ENCODE peak calls at places on chromosomes 1 and 21, in seven cellular contexts. One of them, this sample, is unnamed.
A peak's percentile ranks its signal among the peaks of the same experiment; 100 is the strongest.

GRCh38 chr1:61241864-61242472 is 159.6 kb downstream of the NFIA start:
- DNase-seq in mesenchymal stem cell: no peak
- DNase-seq in trophoblast cell: no peak
- DNase-seq in H9: no peak
- DNase-seq in mesendoderm: no peak
- DNase-seq in H1: no peak
- DNase-seq in IMR-90: no peak
- DNase-seq in this sample: no peak

GRCh38 chr1:25651824-25652741 is 35.5 kb downstream of the MAN1C1 start:
- DNase-seq in H1: no peak
- DNase-seq in mesendoderm: no peak
- DNase-seq in trophoblast cell: no peak
- DNase-seq in IMR-90: no peak
- DNase-seq in H9: peak; percentile 17
- DNase-seq in mesenchymal stem cell: no peak
- DNase-seq in this sample: no peak

GRCh38 chr1:46393510-46393909 is 607 bp upstream of the FAAH start:
- DNase-seq in mesenchymal stem cell: no peak
- DNase-seq in mesendoderm: peak; percentile 22
- DNase-seq in H9: peak; percentile 86
- DNase-seq in trophoblast cell: no peak
- DNase-seq in IMR-90: no peak
- DNase-seq in H1: no peak
- DNase-seq in this sample: no peak

GRCh38 chr1:246139745-246140182 is 367.3 kb downstream of the SMYD3 start:
- DNase-seq in IMR-90: peak; percentile 93
- DNase-seq in trophoblast cell: peak; percentile 89
- DNase-seq in mesenchymal stem cell: peak; percentile 63
- DNase-seq in H9: no peak
- DNase-seq in H1: no peak
- DNase-seq in mesendoderm: no peak
- DNase-seq in this sample: no peak

GRCh38 chr1:10610901-10611600 is 136.3 kb downstream of the PEX14 start:
- DNase-seq in mesenchymal stem cell: no peak
- DNase-seq in H1: no peak
- DNase-seq in mesendoderm: no peak
- DNase-seq in H9: no peak
- DNase-seq in trophoblast cell: no peak
- DNase-seq in IMR-90: peak; percentile 51
- DNase-seq in this sample: no peak

GRCh38 chr21:16522512-16522911 is 792.7 kb downstream of the USP25 start:
- DNase-seq in mesendoderm: no peak
- DNase-seq in H1: no peak
- DNase-seq in mesenchymal stem cell: peak; percentile 29
- DNase-seq in H9: no peak
- DNase-seq in IMR-90: peak; percentile 83
- DNase-seq in trophoblast cell: no peak
- DNase-seq in this sample: no peak

GRCh38 chr1:54273092-54273836 is 73.3 kb downstream of the MRPL37 start:
- DNase-seq in mesendoderm: peak; percentile 70
- DNase-seq in IMR-90: peak; percentile 93
- DNase-seq in trophoblast cell: peak; percentile 21
- DNase-seq in H1: no peak
- DNase-seq in mesenchymal stem cell: peak; percentile 97
- DNase-seq in H9: peak; percentile 64
- DNase-seq in this sample: peak; percentile 56

GRCh38 chr1:65541865-65542264 is 121.4 kb downstream of the LEPR start:
- DNase-seq in mesenchymal stem cell: no peak
- DNase-seq in trophoblast cell: no peak
- DNase-seq in IMR-90: no peak
- DNase-seq in H9: no peak
- DNase-seq in H1: no peak
- DNase-seq in mesendoderm: no peak
- DNase-seq in this sample: no peak

GRCh38 chr1:67214420-67215174 is 48.3 kb downstream of the IL23R start:
- DNase-seq in IMR-90: peak; percentile 29
- DNase-seq in mesenchymal stem cell: peak; percentile 39
- DNase-seq in H9: no peak
- DNase-seq in trophoblast cell: peak; percentile 66
- DNase-seq in mesendoderm: peak; percentile 19
- DNase-seq in H1: no peak
- DNase-seq in this sample: no peak

GRCh38 chr1:34904236-34905097 is 25.0 kb downstream of the DLGAP3 start:
- DNase-seq in H9: no peak
- DNase-seq in mesendoderm: no peak
- DNase-seq in trophoblast cell: no peak
- DNase-seq in mesenchymal stem cell: no peak
- DNase-seq in H1: no peak
- DNase-seq in IMR-90: no peak
- DNase-seq in this sample: no peak

GRCh38 chr1:175708787-175709186 is 34.6 kb downstream of the TNR start:
- DNase-seq in mesenchymal stem cell: peak; percentile 4
- DNase-seq in H9: no peak
- DNase-seq in trophoblast cell: peak; percentile 6
- DNase-seq in mesendoderm: no peak
- DNase-seq in IMR-90: no peak
- DNase-seq in H1: no peak
- DNase-seq in this sample: no peak

GRCh38 chr1:27603320-27603961 is 503 bp downstream of the AHDC1 start:
- DNase-seq in IMR-90: no peak
- DNase-seq in mesendoderm: no peak
- DNase-seq in H9: no peak
- DNase-seq in trophoblast cell: peak; percentile 63
- DNase-seq in H1: no peak
- DNase-seq in mesenchymal stem cell: no peak
- DNase-seq in this sample: no peak

GRCh38 chr1:198212675-198213074 is 55.9 kb downstream of the NEK7 start:
- DNase-seq in trophoblast cell: peak; percentile 92
- DNase-seq in H9: no peak
- DNase-seq in H1: no peak
- DNase-seq in mesendoderm: no peak
- DNase-seq in mesenchymal stem cell: peak; percentile 93
- DNase-seq in IMR-90: peak; percentile 98
- DNase-seq in this sample: no peak

GRCh38 chr1:168504064-168504837 is 39.5 kb downstream of the XCL2 start:
- DNase-seq in H9: no peak
- DNase-seq in H1: no peak
- DNase-seq in mesenchymal stem cell: peak; percentile 90
- DNase-seq in trophoblast cell: peak; percentile 62
- DNase-seq in mesendoderm: no peak
- DNase-seq in IMR-90: peak; percentile 47
- DNase-seq in this sample: no peak

GRCh38 chr1:10717296-10718082 is 79.0 kb downstream of the CASZ1 start:
- DNase-seq in H1: no peak
- DNase-seq in H9: no peak
- DNase-seq in mesenchymal stem cell: no peak
- DNase-seq in trophoblast cell: no peak
- DNase-seq in mesendoderm: no peak
- DNase-seq in IMR-90: no peak
- DNase-seq in this sample: no peak

GRCh38 chr1:24191860-24192259 is 4.8 kb upstream of the IFNLR1 start:
- DNase-seq in mesendoderm: no peak
- DNase-seq in mesenchymal stem cell: peak; percentile 84
- DNase-seq in trophoblast cell: peak; percentile 33
- DNase-seq in IMR-90: peak; percentile 66
- DNase-seq in H9: no peak
- DNase-seq in H1: no peak
- DNase-seq in this sample: no peak

DNA sequence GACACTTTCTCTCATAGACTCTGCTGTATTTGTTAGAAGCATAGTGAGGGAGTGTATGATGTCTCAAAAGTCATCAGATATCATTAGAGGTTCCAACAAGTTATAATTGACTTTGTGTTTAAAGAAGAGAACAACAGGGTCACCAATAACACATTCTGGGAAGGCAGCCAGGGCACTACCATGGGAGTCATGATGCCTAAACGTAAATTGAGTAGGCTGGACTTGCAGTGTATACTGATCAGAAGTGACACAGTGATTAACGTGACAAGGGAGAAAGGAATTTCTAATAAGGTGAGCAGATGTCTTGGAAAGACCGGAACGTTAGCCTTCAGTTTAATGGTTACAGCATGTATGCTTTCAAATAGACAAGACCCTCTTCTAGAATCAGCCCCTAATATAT is 973.2 kb downstream of the NCAM2 start:
- DNase-seq in H9: no peak
- DNase-seq in mesendoderm: no peak
- DNase-seq in mesenchymal stem cell: no peak
- DNase-seq in trophoblast cell: no peak
- DNase-seq in H1: no peak
- DNase-seq in IMR-90: no peak
- DNase-seq in this sample: no peak
- H2BK5ac ChIP-seq in H9: no peak overlapping the region
- H2BK5ac ChIP-seq in mesendoderm: no peak overlapping the region
- H2BK5ac ChIP-seq in mesenchymal stem cell: no peak overlapping the region
- H2BK5ac ChIP-seq in trophoblast cell: no peak overlapping the region
- H2BK5ac ChIP-seq in H1: no peak overlapping the region
- H2BK5ac ChIP-seq in IMR-90: no peak overlapping the region
- H2BK5ac ChIP-seq in this sample: no peak overlapping the region

GRCh38 chr1:84615785-84616184 is 41.5 kb upstream of the CTBS start:
- DNase-seq in mesendoderm: no peak
- DNase-seq in IMR-90: no peak
- DNase-seq in mesenchymal stem cell: no peak
- DNase-seq in H9: no peak
- DNase-seq in trophoblast cell: no peak
- DNase-seq in H1: no peak
- DNase-seq in this sample: no peak
- H2BK5ac ChIP-seq in mesendoderm: no peak overlapping the region
- H2BK5ac ChIP-seq in IMR-90: no peak overlapping the region
- H2BK5ac ChIP-seq in mesenchymal stem cell: no peak overlapping the region
- H2BK5ac ChIP-seq in H9: no peak overlapping the region
- H2BK5ac ChIP-seq in trophoblast cell: no peak overlapping the region
- H2BK5ac ChIP-seq in H1: no peak overlapping the region
- H2BK5ac ChIP-seq in this sample: no peak overlapping the region

GRCh38 chr21:29557200-29557599 is 258.5 kb downstream of the BACH1 start:
- DNase-seq in IMR-90: no peak
- DNase-seq in mesendoderm: no peak
- DNase-seq in H1: no peak
- DNase-seq in H9: no peak
- DNase-seq in trophoblast cell: peak; percentile 31
- DNase-seq in mesenchymal stem cell: no peak
- DNase-seq in this sample: no peak

GRCh38 chr21:29555601-29556000 is 256.9 kb downstream of the BACH1 start:
- DNase-seq in H1: no peak
- DNase-seq in H9: no peak
- DNase-seq in trophoblast cell: no peak
- DNase-seq in mesenchymal stem cell: no peak
- DNase-seq in IMR-90: no peak
- DNase-seq in mesendoderm: no peak
- DNase-seq in this sample: no peak

DNA sequence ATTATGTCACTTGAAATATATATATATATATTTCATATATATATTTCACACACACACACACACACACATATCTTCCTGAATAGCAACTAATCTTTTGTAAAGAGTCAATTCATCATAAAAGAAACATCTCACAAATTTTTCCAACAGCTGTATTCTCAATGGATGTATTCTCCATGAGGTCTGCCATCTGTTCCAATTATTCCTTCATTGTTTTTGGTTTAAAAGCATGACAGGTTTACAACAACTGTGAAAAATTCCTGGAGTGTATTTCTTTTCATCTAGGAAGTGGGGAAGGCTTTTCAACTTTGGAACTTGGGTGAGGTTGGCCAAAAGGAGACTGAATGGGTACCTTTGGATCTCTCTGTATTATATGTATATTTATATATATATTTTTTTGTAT is 259.6 kb downstream of the BACH1 start:
- DNase-seq in mesenchymal stem cell: no peak
- DNase-seq in mesendoderm: no peak
- DNase-seq in trophoblast cell: no peak
- DNase-seq in H1: no peak
- DNase-seq in IMR-90: no peak
- DNase-seq in H9: no peak
- DNase-seq in this sample: no peak
- H2BK5ac ChIP-seq in mesenchymal stem cell: no peak overlapping the region
- H2BK5ac ChIP-seq in mesendoderm: no peak overlapping the region
- H2BK5ac ChIP-seq in trophoblast cell: no peak overlapping the region
- H2BK5ac ChIP-seq in H1: no peak overlapping the region
- H2BK5ac ChIP-seq in IMR-90: no peak overlapping the region
- H2BK5ac ChIP-seq in H9: no peak overlapping the region
- H2BK5ac ChIP-seq in this sample: no peak overlapping the region

GRCh38 chr1:7785108-7785507 is 1.0 kb downstream of the PER3 start:
- DNase-seq in mesenchymal stem cell: no peak
- DNase-seq in IMR-90: no peak
- DNase-seq in mesendoderm: peak; percentile 36
- DNase-seq in H9: no peak
- DNase-seq in H1: no peak
- DNase-seq in trophoblast cell: no peak
- DNase-seq in this sample: no peak

GRCh38 chr1:7783826-7784491 is at the start of gene PER3:
- DNase-seq in H9: peak; percentile 98
- DNase-seq in trophoblast cell: peak; percentile 96
- DNase-seq in mesenchymal stem cell: peak; percentile 97
- DNase-seq in IMR-90: peak; percentile 95
- DNase-seq in H1: peak; percentile 93
- DNase-seq in mesendoderm: peak; percentile 98
- DNase-seq in this sample: peak; percentile 97

GRCh38 chr1:7789828-7790227 is 5.7 kb downstream of the PER3 start:
- DNase-seq in H9: no peak
- DNase-seq in IMR-90: no peak
- DNase-seq in mesenchymal stem cell: no peak
- DNase-seq in mesendoderm: no peak
- DNase-seq in trophoblast cell: no peak
- DNase-seq in H1: no peak
- DNase-seq in this sample: no peak

GRCh38 chr1:7784492-7785071 is 491 bp downstream of the PER3 start:
- DNase-seq in H1: no peak
- DNase-seq in mesenchymal stem cell: peak; percentile 6
- DNase-seq in IMR-90: no peak
- DNase-seq in trophoblast cell: no peak
- DNase-seq in H9: peak; percentile 40
- DNase-seq in mesendoderm: no peak
- DNase-seq in this sample: no peak

DNA sequence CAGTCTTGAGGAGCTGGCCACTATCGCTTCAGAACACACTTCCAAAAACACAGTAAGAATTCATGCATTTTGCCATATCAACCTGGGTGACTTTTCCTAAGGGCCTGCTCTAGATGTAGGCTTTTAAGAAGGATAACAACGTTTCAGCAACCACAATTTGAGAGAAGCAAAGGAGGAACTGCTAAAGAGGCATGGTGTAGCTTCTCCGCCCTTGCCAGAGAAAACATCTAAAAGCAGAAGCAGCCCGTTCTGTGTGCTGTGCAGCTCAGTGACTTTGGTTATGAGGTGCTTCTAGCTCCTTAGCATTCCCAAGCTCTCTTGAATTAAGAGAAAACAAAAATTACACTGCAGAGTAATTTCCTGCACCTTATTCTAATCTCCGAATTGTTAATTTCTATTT is 2.7 kb downstream of the PER3 start:
- DNase-seq in IMR-90: no peak
- DNase-seq in mesenchymal stem cell: no peak
- DNase-seq in trophoblast cell: no peak
- DNase-seq in H1: no peak
- DNase-seq in H9: no peak
- DNase-seq in mesendoderm: no peak
- DNase-seq in this sample: no peak
- H2BK5ac ChIP-seq in IMR-90: no peak overlapping the region
- H2BK5ac ChIP-seq in mesenchymal stem cell: no peak overlapping the region
- H2BK5ac ChIP-seq in trophoblast cell: no peak overlapping the region
- H2BK5ac ChIP-seq in H1: no peak overlapping the region
- H2BK5ac ChIP-seq in H9: no peak overlapping the region
- H2BK5ac ChIP-seq in mesendoderm: no peak overlapping the region
- H2BK5ac ChIP-seq in this sample: no peak overlapping the region

GRCh38 chr1:216710598-216711333 is 12.5 kb downstream of the ESRRG start:
- DNase-seq in H9: no peak
- DNase-seq in mesenchymal stem cell: no peak
- DNase-seq in trophoblast cell: no peak
- DNase-seq in H1: no peak
- DNase-seq in mesendoderm: no peak
- DNase-seq in IMR-90: no peak
- DNase-seq in this sample: no peak
- H2BK5ac ChIP-seq in H9: no peak overlapping the region
- H2BK5ac ChIP-seq in mesenchymal stem cell: no peak overlapping the region
- H2BK5ac ChIP-seq in trophoblast cell: no peak overlapping the region
- H2BK5ac ChIP-seq in H1: no peak overlapping the region
- H2BK5ac ChIP-seq in mesendoderm: no peak overlapping the region
- H2BK5ac ChIP-seq in IMR-90: no peak overlapping the region
- H2BK5ac ChIP-seq in this sample: no peak overlapping the region